ENCODE peak calls at places on chromosomes 6 and 20, in eight cellular contexts. A is activated T-cell treated with anti-CD3 and anti-CD28 coated beads, Interleukin-2, amount 50 U/mL, for 48 hours; M is NCI-H460; R is COR-L47; E is fibroblast of gingiva; W is T-cell; H is anterior cingulate cortex; Q is EH. I is an unnamed sample.

GRCh38 chr6:107506145-107506544 is 16.2 kb downstream of the SOBP start:
- DNase-seq in E (no peak), W (no peak), Q (no peak), A (no peak), M (no peak), R (no peak), H (no peak), I (no peak)

GRCh38 chr20:61556116-61556515 is 304.1 kb downstream of the CDH4 start:
- DNase-seq in Q (peak), A (no peak), H (no peak), M (no peak), W (no peak), R (no peak), E (peak), I (no peak)

GRCh38 chr6:43386492-43386891 is 17.0 kb upstream of the ZNF318 start:
- DNase-seq in H (no peak), Q (no peak), R (no peak), E (no peak), M (no peak), W (no peak), A (no peak), I (no peak)

GRCh38 chr20:42604998-42605970 is 584.4 kb downstream of the PTPRT start:
- DNase-seq in H (no peak), E (no peak), R (no peak), W (no peak), M (no peak), Q (no peak), A (no peak), I (no peak)

GRCh38 chr6:14875678-14876063 is 370.2 kb upstream of the JARID2 start:
- DNase-seq in M (no peak), A (no peak), R (no peak), H (no peak), W (no peak), Q (no peak), E (no peak), I (no peak)

GRCh38 chr6:163579111-163579879 is 164.8 kb downstream of the QKI start:
- DNase-seq in E (no peak), W (no peak), H (peak), M (no peak), Q (peak), A (no peak), R (no peak), I (no peak)

GRCh38 chr20:49811825-49812462 is 684 bp upstream of the SLC9A8 start:
- DNase-seq in E (no peak), Q (peak), H (no peak), W (no peak), M (no peak), R (no peak), A (no peak), I (no peak)

GRCh38 chr6:85460951-85461805 is 11.3 kb downstream of the NT5E start:
- DNase-seq in H (no peak), E (peak), Q (peak), A (peak), M (no peak), W (peak), R (no peak), I (no peak)

GRCh38 chr6:70312165-70312564 is 9.3 kb upstream of the COL9A1 start:
- DNase-seq in W (no peak), M (no peak), H (no peak), R (no peak), A (peak), Q (peak), E (peak), I (peak)

GRCh38 chr6:3162067-3162497 is 4.7 kb upstream of the TUBB2A start:
- DNase-seq in W (no peak), E (peak), H (no peak), M (peak), Q (peak), R (no peak), A (no peak), I (no peak)

GRCh38 chr6:158869010-158869603 is 49.9 kb upstream of the EZR start:
- DNase-seq in Q (no peak), W (no peak), R (no peak), M (peak), H (no peak), E (peak), A (no peak), I (no peak)

GRCh38 chr6:87322304-87323212 is at the start of gene SMIM8:
- DNase-seq in R (peak), M (peak), Q (peak), A (peak), W (peak), E (peak), H (peak), I (peak)

GRCh38 chr6:108712946-108713345 is 135.3 kb upstream of the ARMC2 start:
- DNase-seq in W (no peak), R (no peak), M (no peak), A (no peak), Q (no peak), E (no peak), H (no peak), I (no peak)

GRCh38 chr6:134882426-134883038 is 67.4 kb downstream of the ALDH8A1 start:
- DNase-seq in H (peak), A (peak), R (peak), E (peak), M (peak), Q (peak), W (peak), I (peak)

GRCh38 chr20:43191946-43192847 is 2.5 kb upstream of the PTPRT start:
- DNase-seq in E (no peak), W (no peak), A (peak), R (no peak), Q (peak), M (no peak), H (peak), I (peak)

GRCh38 chr6:142478117-142478516 is 176.3 kb downstream of the ADGRG6 start:
- DNase-seq in Q (peak), A (no peak), H (no peak), E (peak), M (peak), R (no peak), W (no peak), I (no peak)

GRCh38 chr20:19078448-19079373 is 133.7 kb upstream of the SLC24A3 start:
- DNase-seq in E (no peak), W (no peak), R (no peak), H (no peak), Q (no peak), A (no peak), M (no peak), I (no peak)

GRCh38 chr20:51388227-51388626 is 154.3 kb downstream of the NFATC2 start:
- DNase-seq in R (no peak), M (no peak), E (no peak), W (no peak), H (no peak), Q (peak), A (no peak), I (no peak)